ENCODE peak calls at places on chromosome 3, in seven cellular contexts. One of them, this sample, is unnamed.

GRCh38 chr3:143794793-143795462 is 53.3 kb downstream of the SLC9A9 start:
- DNase-seq in DMS79 treated with DMSO at 0.1 percent for 48 hours: no peak
- DNase-seq in AG10803: no peak
- DNase-seq in ecto neural progenitor cell: no peak
- DNase-seq in NCI-H1105: no peak
- DNase-seq in breast epithelium: no peak
- DNase-seq in HuH-7.5: no peak
- DNase-seq in this sample: no peak

GRCh38 chr3:118412503-118412902 is 622.1 kb downstream of the IGSF11 start:
- DNase-seq in DMS79 treated with DMSO at 0.1 percent for 48 hours: no peak
- DNase-seq in AG10803: no peak
- DNase-seq in ecto neural progenitor cell: no peak
- DNase-seq in NCI-H1105: no peak
- DNase-seq in breast epithelium: no peak
- DNase-seq in HuH-7.5: no peak
- DNase-seq in this sample: no peak

GRCh38 chr3:32899265-32899664 is 52.2 kb upstream of the CCR4 start:
- DNase-seq in DMS79 treated with DMSO at 0.1 percent for 48 hours: no peak
- DNase-seq in AG10803: no peak
- DNase-seq in ecto neural progenitor cell: no peak
- DNase-seq in NCI-H1105: no peak
- DNase-seq in breast epithelium: no peak
- DNase-seq in HuH-7.5: no peak
- DNase-seq in this sample: no peak

GRCh38 chr3:141625506-141625905 is 112.6 kb upstream of the RNF7 start:
- DNase-seq in DMS79 treated with DMSO at 0.1 percent for 48 hours: no peak
- DNase-seq in AG10803: peak
- DNase-seq in ecto neural progenitor cell: no peak
- DNase-seq in NCI-H1105: no peak
- DNase-seq in breast epithelium: no peak
- DNase-seq in HuH-7.5: no peak
- DNase-seq in this sample: no peak

GRCh38 chr3:44942202-44942921 is 33.6 kb downstream of the ZDHHC3 start:
- DNase-seq in DMS79 treated with DMSO at 0.1 percent for 48 hours: no peak
- DNase-seq in AG10803: peak
- DNase-seq in ecto neural progenitor cell: no peak
- DNase-seq in NCI-H1105: no peak
- DNase-seq in breast epithelium: no peak
- DNase-seq in HuH-7.5: no peak
- DNase-seq in this sample: no peak

GRCh38 chr3:98039322-98040024 is 4.4 kb upstream of the GABRR3 start:
- DNase-seq in DMS79 treated with DMSO at 0.1 percent for 48 hours: peak
- DNase-seq in AG10803: peak
- DNase-seq in ecto neural progenitor cell: peak
- DNase-seq in NCI-H1105: peak
- DNase-seq in breast epithelium: peak
- DNase-seq in HuH-7.5: peak
- DNase-seq in this sample: peak

GRCh38 chr3:15610083-15610482 is 8.5 kb downstream of the BTD start:
- DNase-seq in DMS79 treated with DMSO at 0.1 percent for 48 hours: no peak
- DNase-seq in AG10803: peak
- DNase-seq in ecto neural progenitor cell: no peak
- DNase-seq in NCI-H1105: no peak
- DNase-seq in breast epithelium: no peak
- DNase-seq in HuH-7.5: peak
- DNase-seq in this sample: peak

GRCh38 chr3:140068512-140068911 is 133.5 kb downstream of the CLSTN2 start:
- DNase-seq in DMS79 treated with DMSO at 0.1 percent for 48 hours: no peak
- DNase-seq in AG10803: no peak
- DNase-seq in ecto neural progenitor cell: no peak
- DNase-seq in NCI-H1105: no peak
- DNase-seq in breast epithelium: no peak
- DNase-seq in HuH-7.5: no peak
- DNase-seq in this sample: no peak

GRCh38 chr3:171967932-171968678 is 71.3 kb upstream of the FNDC3B start:
- DNase-seq in DMS79 treated with DMSO at 0.1 percent for 48 hours: no peak
- DNase-seq in AG10803: peak
- DNase-seq in ecto neural progenitor cell: no peak
- DNase-seq in NCI-H1105: no peak
- DNase-seq in breast epithelium: no peak
- DNase-seq in HuH-7.5: no peak
- DNase-seq in this sample: no peak